ENCODE peak calls at places on chromosomes 2 and 18, in six cellular contexts. N, Y, O, W, K and C are unnamed samples.
A peak's percentile ranks its signal among the peaks of the same experiment; 100 is the strongest.

GRCh38 chr2:233081232-233081730 is 21.1 kb downstream of the INPP5D start:
- DNase-seq in N (no peak), Y (no peak), O (no peak), W (no peak), K (no peak), C (no peak)

GRCh38 chr18:49094979-49095632 is 144.3 kb upstream of the SMAD7 start:
- DNase-seq in N (no peak), Y (no peak), O (no peak), W (peak; percentile 70), K (no peak), C (no peak)

GRCh38 chr18:47999801-48000248 is 69.4 kb upstream of the SMAD2 start:
- DNase-seq in N (no peak), Y (no peak), O (no peak), W (no peak), K (no peak), C (no peak)

GRCh38 chr18:24342347-24342746 is 55.3 kb downstream of the OSBPL1A start:
- DNase-seq in N (no peak), Y (no peak), O (no peak), W (peak; percentile 32), K (no peak), C (no peak)

GRCh38 chr2:196213252-196213651 is 41.9 kb upstream of the STK17B start:
- DNase-seq in N (no peak), Y (no peak), O (no peak), W (no peak), K (no peak), C (no peak)

GRCh38 chr2:124683536-124684407 is 658.7 kb downstream of the CNTNAP5 start:
- DNase-seq in N (no peak), Y (no peak), O (no peak), W (no peak), K (no peak), C (no peak)

GRCh38 chr2:148876190-148876588 is 1.2 kb downstream of the KIF5C start:
- DNase-seq in N (no peak), Y (no peak), O (no peak), W (no peak), K (peak; percentile 29), C (no peak)

GRCh38 chr2:167509585-167509984 is 621.3 kb downstream of the XIRP2 start:
- DNase-seq in N (no peak), Y (no peak), O (no peak), W (peak; percentile 79), K (no peak), C (no peak)

GRCh38 chr2:45765007-45765767 is 113.7 kb downstream of the PRKCE start:
- DNase-seq in N (no peak), Y (no peak), O (no peak), W (no peak), K (no peak), C (no peak)

GRCh38 chr18:13813271-13813849 is 10.6 kb upstream of the MC5R start:
- DNase-seq in N (peak; percentile 76), Y (peak; percentile 50), O (peak; percentile 38), W (peak; percentile 61), K (peak; percentile 62), C (peak; percentile 49)

GRCh38 chr2:72887836-72888437 is 729 bp downstream of the SPR start:
- DNase-seq in N (peak; percentile 93), Y (peak; percentile 87), O (peak; percentile 90), W (peak; percentile 79), K (peak; percentile 89), C (peak; percentile 89)

GRCh38 chr2:20882466-20883170 is 59.7 kb upstream of the LDAH start:
- DNase-seq in N (no peak), Y (no peak), O (no peak), W (no peak), K (no peak), C (no peak)

GRCh38 chr2:188050716-188051115 is 241.0 kb upstream of the GULP1 start:
- DNase-seq in N (no peak), Y (no peak), O (no peak), W (no peak), K (no peak), C (no peak)

GRCh38 chr2:43222472-43223146 is 3.8 kb downstream of the ZFP36L2 start:
- DNase-seq in N (no peak), Y (no peak), O (no peak), W (peak; percentile 7), K (no peak), C (no peak)

GRCh38 chr2:30694286-30695055 is 112.8 kb downstream of the CAPN13 start:
- DNase-seq in N (no peak), Y (no peak), O (peak; percentile 12), W (peak; percentile 22), K (no peak), C (no peak)

GRCh38 chr18:8794133-8794986 is 89.0 kb downstream of the MTCL1 start:
- DNase-seq in N (no peak), Y (no peak), O (no peak), W (peak; percentile 35), K (no peak), C (no peak)

GRCh38 chr2:178266445-178266844 is 72.1 kb downstream of the OSBPL6 start:
- DNase-seq in N (no peak), Y (no peak), O (no peak), W (no peak), K (no peak), C (no peak)

GRCh38 chr18:39667905-39668304 is 2102.3 kb upstream of the CELF4 start:
- DNase-seq in N (no peak), Y (no peak), O (no peak), W (peak; percentile 2), K (no peak), C (no peak)

GRCh38 chr2:241135737-241136136 is 13.5 kb downstream of the PASK start:
- DNase-seq in N (no peak), Y (no peak), O (no peak), W (no peak), K (no peak), C (no peak)

GRCh38 chr2:220320326-220320725 is 692.9 kb downstream of the SLC4A3 start:
- DNase-seq in N (no peak), Y (no peak), O (no peak), W (no peak), K (no peak), C (no peak)

GRCh38 chr2:130791617-130791939 is 36.2 kb downstream of the AMER3 start:
- DNase-seq in N (peak; percentile 35), Y (no peak), O (no peak), W (no peak), K (no peak), C (no peak)

GRCh38 chr2:25832897-25833296 is 45.4 kb downstream of the ASXL2 start:
- DNase-seq in N (no peak), Y (no peak), O (no peak), W (no peak), K (no peak), C (no peak)

GRCh38 chr2:233442028-233442310 is 87.7 kb downstream of the DGKD start:
- DNase-seq in N (no peak), Y (no peak), O (no peak), W (no peak), K (no peak), C (no peak)

GRCh38 chr2:61995515-61995914 is 90.0 kb downstream of the COMMD1 start:
- DNase-seq in N (no peak), Y (no peak), O (no peak), W (no peak), K (no peak), C (no peak)

GRCh38 chr2:236663671-236664101 is 94.1 kb downstream of the ACKR3 start:
- DNase-seq in N (no peak), Y (no peak), O (peak; percentile 58), W (peak; percentile 43), K (no peak), C (peak; percentile 63)

GRCh38 chr2:172021955-172022354 is 22.2 kb downstream of the METAP1D start:
- DNase-seq in N (no peak), Y (no peak), O (no peak), W (peak; percentile 54), K (no peak), C (no peak)

GRCh38 chr2:241300000-241300399 is 15.5 kb downstream of the HDLBP start:
- DNase-seq in N (no peak), Y (no peak), O (no peak), W (no peak), K (no peak), C (no peak)

GRCh38 chr2:204453730-204454167 is 91.5 kb upstream of the PARD3B start:
- DNase-seq in N (peak; percentile 35), Y (no peak), O (peak; percentile 23), W (peak; percentile 32), K (peak; percentile 17), C (peak; percentile 19)

GRCh38 chr2:120845281-120845680 is 109.6 kb downstream of the GLI2 start:
- DNase-seq in N (no peak), Y (no peak), O (peak; percentile 57), W (no peak), K (no peak), C (peak; percentile 44)

GRCh38 chr2:201135396-201135795 is 19.4 kb downstream of the CFLAR start:
- DNase-seq in N (no peak), Y (no peak), O (no peak), W (no peak), K (no peak), C (no peak)
- H3K36me3 ChIP-seq in N (peaks cover 90% of the 10 kb centered on the region), Y (peaks cover 8% of the 10 kb centered on the region), O (peaks cover 95% of the 10 kb centered on the region), W (peaks cover 62% of the 10 kb centered on the region), K (no peaks in the 10 kb centered on the region), C (no peaks in the 10 kb centered on the region)

GRCh38 chr2:71811157-71811556 is 336.5 kb downstream of the CYP26B1 start:
- DNase-seq in N (no peak), Y (no peak), O (peak; percentile 8), W (no peak), K (no peak), C (no peak)
- H3K27ac ChIP-seq in N (no peak overlapping the region), Y (no peak overlapping the region), O (no peak overlapping the region), W (no peak overlapping the region), K (no peak overlapping the region), C (no peak overlapping the region)

DNA sequence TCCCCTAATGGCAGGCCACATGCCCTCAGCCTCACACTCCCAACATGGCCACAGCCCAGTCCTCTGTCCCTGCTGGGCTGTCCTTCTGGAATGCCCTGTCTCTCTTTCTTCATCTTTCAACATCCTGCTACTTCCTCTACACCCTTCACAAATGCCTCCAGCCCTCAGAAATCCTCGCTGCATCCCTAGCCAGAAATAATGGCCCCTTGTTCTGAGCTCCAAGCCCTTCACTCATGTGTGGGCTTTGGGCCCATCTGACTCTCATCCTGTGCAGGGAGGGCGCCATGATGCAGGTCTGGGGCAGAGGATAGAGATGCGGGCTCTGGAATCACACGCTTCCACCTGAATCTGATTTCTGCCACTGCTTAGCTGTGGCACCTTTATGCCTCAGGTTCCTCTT is 181.9 kb downstream of the TNS1 start:
- DNase-seq in N (no peak), Y (no peak), O (no peak), W (no peak), K (no peak), C (no peak)
- H3K36me3 ChIP-seq in N (peaks cover 65% of the 10 kb centered on the region), Y (no peaks in the 10 kb centered on the region), O (peaks cover 98% of the 10 kb centered on the region), W (peaks cover 18% of the 10 kb centered on the region), K (no peaks in the 10 kb centered on the region), C (no peaks in the 10 kb centered on the region)

GRCh38 chr2:238286095-238286494 is 2.3 kb downstream of the PER2 start:
- DNase-seq in N (no peak), Y (no peak), O (no peak), W (no peak), K (no peak), C (no peak)

GRCh38 chr2:238286987-238287386 is 1.4 kb downstream of the PER2 start:
- DNase-seq in N (no peak), Y (peak; percentile 46), O (no peak), W (no peak), K (no peak), C (no peak)

GRCh38 chr2:238286551-238286950 is 1.9 kb downstream of the PER2 start:
- DNase-seq in N (peak; percentile 85), Y (peak; percentile 82), O (peak; percentile 69), W (peak; percentile 68), K (peak; percentile 62), C (peak; percentile 70)

GRCh38 chr2:238284802-238285515 is 3.5 kb downstream of the PER2 start:
- DNase-seq in N (peak; percentile 55), Y (no peak), O (no peak), W (no peak), K (no peak), C (no peak)

GRCh38 chr2:238285653-238286082 is 2.7 kb downstream of the PER2 start:
- DNase-seq in N (peak; percentile 91), Y (peak; percentile 94), O (peak; percentile 66), W (peak; percentile 95), K (no peak), C (peak; percentile 86)
- H3K27ac ChIP-seq in N (peak overlapping the region; percentile 98), Y (peak overlapping the region; percentile 95), O (no peak overlapping the region), W (peak overlapping the region; percentile 69), K (no peak overlapping the region), C (peak overlapping the region; percentile 87)